ENCODE peak calls at places on chromosomes 4 and X, in ten cellular contexts. N is fibroblast of lung, W is H7, Z is stomach, Q is hepatocyte, B is Peyer's patch, D is MM.1S, U is HCT116, S is endothelial cell of umbilical vein, P is GM23248. G is an unnamed sample. For H3K27me3, the result is how much of the 10 kb centered on the place peaks cover.

GRCh38 chr4:187183351-187183750 is 459.7 kb upstream of the FAT1 start:
- DNase-seq in D (no peak), N (no peak), Q (no peak), S (no peak), B (no peak), U (no peak), Z (no peak), P (no peak), W (no peak), G (no peak)

GRCh38 chr4:97828646-97829045 is 314.6 kb downstream of the STPG2 start:
- DNase-seq in W (no peak), Q (no peak), S (no peak), N (no peak), Z (no peak), P (no peak), B (no peak), U (no peak), D (no peak), G (no peak)

GRCh38 chr4:15963568-15963967 is 593 bp upstream of the FGFBP2 start:
- DNase-seq in S (no peak), U (no peak), P (no peak), B (peak), D (no peak), N (no peak), Q (no peak), Z (no peak), W (peak), G (no peak)

GRCh38 chr4:143016171-143016570 is 168.5 kb upstream of the USP38 start:
- DNase-seq in W (no peak), U (no peak), Z (no peak), N (peak), B (no peak), D (no peak), P (no peak), S (no peak), Q (no peak), G (no peak)

GRCh38 chr4:147368948-147369347 is 111.9 kb upstream of the EDNRA start:
- DNase-seq in U (no peak), D (no peak), P (peak), Q (no peak), Z (no peak), W (no peak), B (no peak), S (no peak), N (no peak), G (no peak)

GRCh38 chrX:39439910-39440733 is 638.9 kb downstream of the MID1IP1 start:
- DNase-seq in B (peak), Q (no peak), U (no peak), W (no peak), Z (no peak), N (no peak), S (no peak), P (no peak), D (peak), G (no peak)

GRCh38 chrX:71909956-71910355 is 689 bp upstream of the NHSL2 start:
- DNase-seq in N (no peak), P (peak), S (no peak), B (no peak), W (peak), Z (no peak), U (no peak), D (no peak), Q (peak), G (no peak)

GRCh38 chr4:145937021-145937861 is 1.4 kb downstream of the ZNF827 start:
- DNase-seq in N (peak), U (no peak), D (peak), B (peak), P (peak), S (peak), Z (peak), W (peak), Q (peak), G (peak)

GRCh38 chr4:139975830-139976272 is 178.1 kb downstream of the MAML3 start:
- DNase-seq in Q (no peak), D (no peak), P (peak), S (peak), N (peak), B (no peak), W (no peak), U (no peak), Z (no peak), G (no peak)

GRCh38 chr4:77593101-77593500 is 12.5 kb upstream of the CXCL13 start:
- DNase-seq in P (no peak), D (no peak), U (no peak), Q (no peak), S (no peak), Z (no peak), N (peak), W (no peak), B (no peak), G (no peak)

GRCh38 chrX:42491145-42491907 is 286.6 kb downstream of the PPP1R2C start:
- DNase-seq in P (no peak), S (no peak), Q (no peak), D (no peak), U (no peak), Z (no peak), B (no peak), W (no peak), N (no peak), G (no peak)

GRCh38 chr4:74840931-74841330 is 46.6 kb upstream of the BTC start:
- DNase-seq in S (no peak), N (peak), P (no peak), Q (no peak), W (no peak), D (no peak), U (no peak), B (no peak), Z (no peak), G (no peak)

GRCh38 chr4:145531193-145531592 is 49.5 kb downstream of the SMAD1 start:
- DNase-seq in N (no peak), P (no peak), D (no peak), Z (no peak), Q (no peak), U (no peak), S (no peak), W (no peak), B (no peak), G (no peak)

GRCh38 chr4:102180080-102180479 is 165.2 kb downstream of the SLC39A8 start:
- DNase-seq in W (no peak), P (no peak), B (no peak), S (peak), U (no peak), N (no peak), D (no peak), Q (no peak), Z (no peak), G (no peak)

GRCh38 chr4:51931461-51931860 is 88.5 kb downstream of the DCUN1D4 start:
- DNase-seq in S (no peak), N (no peak), U (no peak), Z (no peak), W (no peak), D (no peak), B (no peak), Q (no peak), P (no peak), G (no peak)

GRCh38 chr4:1795304-1796195 is 2.5 kb downstream of the FGFR3 start:
- DNase-seq in W (peak), S (no peak), D (no peak), N (no peak), Z (peak), U (no peak), P (no peak), Q (peak), B (no peak), G (peak)

GRCh38 chr4:122733805-122734155 is 1.3 kb downstream of the BBS12 start:
- DNase-seq in D (no peak), Q (no peak), N (no peak), Z (no peak), S (no peak), P (no peak), W (no peak), U (no peak), B (no peak), G (no peak)

GRCh38 chr4:177155454-177155853 is 154.2 kb upstream of the NEIL3 start:
- DNase-seq in P (no peak), S (no peak), N (no peak), D (no peak), B (no peak), U (no peak), W (peak), Z (no peak), Q (no peak), G (no peak)

GRCh38 chrX:68699960-68700746 is 52.7 kb downstream of the STARD8 start:
- DNase-seq in B (no peak), U (no peak), N (no peak), S (peak), Q (no peak), D (no peak), W (no peak), Z (no peak), P (peak), G (peak)

GRCh38 chr4:14841801-14842748 is 160.2 kb upstream of the CPEB2 start:
- DNase-seq in Z (peak), U (no peak), Q (no peak), N (no peak), D (no peak), P (peak), S (no peak), W (no peak), B (no peak), G (no peak)

GRCh38 chr4:174193438-174194015 is 89.9 kb downstream of the FBXO8 start:
- DNase-seq in U (no peak), D (no peak), Z (no peak), P (peak), W (no peak), S (no peak), Q (peak), N (no peak), B (no peak), G (no peak)

GRCh38 chr4:57193996-57194675 is 84.0 kb upstream of the IGFBP7 start:
- DNase-seq in U (no peak), Q (no peak), N (no peak), P (peak), D (no peak), Z (no peak), W (peak), B (no peak), S (no peak), G (no peak)

GRCh38 chr4:168924648-168925047 is 85.4 kb downstream of the CBR4 start:
- DNase-seq in P (no peak), Z (no peak), W (no peak), Q (no peak), N (no peak), U (no peak), B (no peak), D (no peak), S (no peak), G (no peak)

GRCh38 chrX:68180501-68181061 is 252.7 kb downstream of the OPHN1 start:
- DNase-seq in D (no peak), U (no peak), Z (no peak), P (no peak), S (peak), B (no peak), N (no peak), W (no peak), Q (no peak), G (no peak)

GRCh38 chrX:69565247-69565815 is 50.6 kb upstream of the EDA start:
- DNase-seq in P (no peak), B (no peak), D (no peak), S (no peak), U (no peak), Z (no peak), N (no peak), Q (no peak), W (no peak), G (no peak)

GRCh38 chr4:175330236-175330635 is 412.1 kb downstream of the ADAM29 start:
- DNase-seq in N (peak), S (no peak), U (no peak), B (no peak), Z (no peak), P (peak), W (no peak), D (no peak), Q (no peak), G (no peak)

GRCh38 chrX:39705299-39705698 is 392.5 kb downstream of the BCOR start:
- DNase-seq in B (no peak), P (peak), W (peak), D (no peak), Z (peak), S (peak), N (peak), U (peak), Q (peak), G (peak)

GRCh38 chrX:3286196-3286920 is 60.1 kb downstream of the MXRA5 start:
- DNase-seq in W (no peak), B (no peak), S (peak), D (no peak), Z (no peak), U (peak), N (peak), P (peak), Q (peak), G (no peak)

GRCh38 chrX:38664285-38664684 is 102.9 kb downstream of the TSPAN7 start:
- DNase-seq in P (peak), N (peak), D (peak), W (peak), S (peak), B (no peak), Z (no peak), Q (peak), U (peak), G (no peak)

GRCh38 chrX:38965883-38966282 is 164.6 kb downstream of the MID1IP1 start:
- DNase-seq in Q (no peak), N (no peak), W (no peak), Z (no peak), B (no peak), D (no peak), P (no peak), S (no peak), U (no peak), G (no peak)

GRCh38 chrX:14409341-14409740 is 120.0 kb upstream of the GLRA2 start:
- DNase-seq in P (peak), W (no peak), Q (peak), D (no peak), B (no peak), N (peak), Z (no peak), S (no peak), U (no peak), G (no peak)

GRCh38 chr4:177879851-177880250 is 437.6 kb upstream of the AGA start:
- DNase-seq in B (no peak), Z (no peak), U (peak), S (no peak), N (no peak), D (no peak), P (no peak), W (peak), Q (no peak), G (no peak)

GRCh38 chr4:147381749-147382148 is 99.1 kb upstream of the EDNRA start:
- DNase-seq in U (no peak), S (no peak), Z (no peak), N (no peak), B (no peak), Q (no peak), P (no peak), W (no peak), D (no peak), G (no peak)

GRCh38 chrX:38500886-38501285 is 60.5 kb upstream of the TSPAN7 start:
- DNase-seq in U (no peak), Q (no peak), S (no peak), W (no peak), P (peak), D (no peak), B (no peak), N (no peak), Z (no peak), G (no peak)

GRCh38 chr4:67885727-67886126 is 1.9 kb upstream of the TMPRSS11D start:
- DNase-seq in U (peak), B (no peak), P (peak), Z (no peak), S (peak), W (no peak), D (no peak), N (peak), Q (peak), G (no peak)

GRCh38 chr4:97395980-97396562 is 747.2 kb downstream of the STPG2 start:
- DNase-seq in N (no peak), D (no peak), U (no peak), Z (no peak), Q (no peak), W (no peak), B (no peak), S (no peak), P (no peak), G (no peak)

GRCh38 chr4:76733380-76733779 is 164.6 kb downstream of the SOWAHB start:
- DNase-seq in U (no peak), Z (peak), P (no peak), B (no peak), W (peak), N (no peak), D (peak), S (no peak), Q (no peak), G (peak)

GRCh38 chr4:21380861-21381260 is 567.7 kb downstream of the KCNIP4 start:
- DNase-seq in N (no peak), U (no peak), W (no peak), S (no peak), P (no peak), Z (no peak), Q (no peak), D (no peak), B (no peak), G (no peak)

GRCh38 chrX:13288671-13289070 is 31.2 kb downstream of the ATXN3L start:
- DNase-seq in P (no peak), Z (no peak), Q (no peak), W (no peak), D (no peak), S (no peak), B (no peak), N (no peak), U (no peak), G (no peak)
- H3K4me3 ChIP-seq in P (no peak), Z (no peak), Q (no peak), W (no peak), D (no peak), S (no peak), B (no peak), N (no peak), U (no peak), G (no peak)

GRCh38 chr4:8007581-8007980 is 67.9 kb upstream of the AFAP1 start:
- DNase-seq in P (no peak), Z (no peak), S (no peak), Q (no peak), B (no peak), D (no peak), N (no peak), U (no peak), W (no peak), G (no peak)

GRCh38 chr4:8009710-8010534 is 70.3 kb upstream of the AFAP1 start:
- DNase-seq in B (no peak), W (no peak), U (no peak), Z (no peak), P (no peak), S (no peak), D (no peak), N (no peak), Q (no peak), G (no peak)

GRCh38 chr4:8008391-8008790 is 68.7 kb upstream of the AFAP1 start:
- DNase-seq in W (no peak), D (no peak), N (no peak), B (no peak), S (no peak), U (no peak), P (no peak), Q (no peak), Z (no peak), G (no peak)

GRCh38 chr4:8010618-8011017 is 71.0 kb upstream of the AFAP1 start:
- DNase-seq in B (no peak), Z (peak), S (no peak), D (no peak), W (no peak), Q (peak), P (no peak), N (peak), U (no peak), G (no peak)

DNA sequence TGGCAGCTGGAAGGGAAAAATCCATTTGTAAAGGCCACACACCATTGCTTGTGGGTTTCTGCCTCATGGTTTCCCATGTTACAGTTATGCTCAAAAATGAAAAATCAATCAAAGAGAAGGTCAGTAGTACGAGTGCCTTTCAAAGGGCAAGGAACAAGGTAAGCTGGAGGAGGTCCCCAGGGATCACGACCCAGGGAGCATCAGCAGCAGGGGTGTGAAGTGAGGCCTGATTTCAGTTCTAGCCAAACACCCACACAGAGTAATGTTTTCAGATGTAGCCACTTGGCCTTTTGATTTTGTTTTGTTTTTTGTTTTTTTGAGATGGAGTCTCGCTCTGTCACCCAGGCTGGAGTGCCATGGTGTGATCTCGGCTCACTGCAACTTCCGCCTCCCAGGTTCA is 69.4 kb upstream of the AFAP1 start:
- DNase-seq in S (no peak), D (no peak), P (no peak), Z (no peak), W (no peak), U (no peak), Q (no peak), B (no peak), N (no peak), G (no peak)
- H3K27me3 ChIP-seq in S (under half), D (half or more), P (half or more), Z (under half), W (under half), U (under half), Q (under half), B (under half), N (under half), G (under half)

DNA sequence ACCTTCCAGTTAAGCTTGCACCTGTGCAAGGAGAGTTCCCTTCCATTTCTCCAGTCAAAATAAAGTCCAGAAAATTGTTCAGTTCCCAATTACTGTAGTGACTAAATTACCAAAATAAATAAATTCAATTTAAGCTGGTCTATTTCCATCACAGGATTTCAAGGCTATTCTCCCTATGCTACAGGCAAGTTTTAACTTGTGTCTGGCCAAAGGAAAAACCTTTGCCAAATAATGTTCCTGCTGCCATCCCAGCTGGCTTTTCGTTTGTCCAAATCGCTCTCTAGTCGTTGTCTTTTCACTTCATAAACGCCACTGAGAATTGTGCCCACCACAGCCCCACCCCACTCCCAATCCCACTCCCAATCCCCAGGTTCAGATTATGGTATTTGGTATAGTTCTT is 2.4 kb downstream of the KCTD8 start:
- DNase-seq in S (no peak), Z (no peak), Q (no peak), N (peak), D (no peak), U (no peak), P (no peak), B (no peak), W (no peak), G (no peak)
- H3K4me3 ChIP-seq in S (no peak), Z (peak), Q (no peak), N (no peak), D (no peak), U (no peak), P (no peak), B (no peak), W (peak), G (no peak)

GRCh38 chr4:793109-793861 is 32.6 kb downstream of the CPLX1 start:
- DNase-seq in B (no peak), W (peak), P (peak), D (no peak), N (no peak), U (no peak), S (no peak), Q (no peak), Z (no peak), G (no peak)
- H3K27me3 ChIP-seq in B (under half), W (under half), P (half or more), D (under half), N (under half), U (under half), S (under half), Q (under half), Z (half or more), G (under half)

DNA sequence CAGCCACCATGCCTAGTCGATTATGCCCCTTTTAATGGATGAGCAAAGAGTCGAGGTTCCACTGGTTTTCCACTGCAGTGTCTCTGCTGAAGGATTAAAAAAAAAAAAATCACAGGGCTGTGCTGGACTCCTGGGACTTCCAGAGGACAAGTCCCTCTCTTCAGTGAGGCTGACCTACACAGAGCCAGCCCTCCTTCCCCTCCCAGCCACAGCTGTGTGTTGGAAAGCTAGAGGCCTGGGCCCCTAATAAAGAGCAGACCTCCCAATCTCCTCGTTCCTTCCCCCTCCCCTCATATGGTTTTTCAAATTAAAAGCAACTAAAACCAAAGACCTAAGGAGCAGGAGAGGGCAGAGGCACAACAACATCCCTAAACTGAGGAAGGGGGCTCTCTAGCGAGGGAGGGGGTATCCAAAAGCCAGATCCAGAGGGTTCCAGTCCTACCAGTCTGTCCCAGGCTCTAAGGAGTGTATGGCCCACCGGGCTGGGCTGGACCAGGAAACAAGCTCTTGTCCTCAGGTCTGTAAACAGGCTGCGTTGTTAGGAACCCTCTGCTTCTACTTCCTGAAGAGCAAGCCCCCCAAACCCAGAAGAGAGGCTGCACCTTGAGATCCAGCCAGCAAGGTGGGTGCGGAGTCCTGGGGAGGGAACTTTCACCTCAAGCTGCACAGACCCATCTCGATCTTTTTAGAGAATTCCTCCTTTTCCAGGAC is 4.0 kb upstream of the PDGFRA start:
- DNase-seq in S (no peak), Z (no peak), Q (no peak), W (peak), P (no peak), N (no peak), D (no peak), U (no peak), B (no peak), G (no peak)
- H3K4me3 ChIP-seq in S (no peak), Z (peak), Q (no peak), W (peak), P (peak), N (peak), D (no peak), U (no peak), B (peak), G (no peak)

GRCh38 chr4:4851906-4852305 is 7.6 kb upstream of the MSX1 start:
- DNase-seq in Q (no peak), Z (no peak), S (no peak), N (no peak), P (no peak), W (no peak), D (no peak), U (no peak), B (no peak), G (no peak)
- H3K27me3 ChIP-seq in Q (under half), Z (half or more), S (half or more), N (under half), P (under half), W (half or more), D (under half), U (under half), B (under half), G (under half)

G was measured in right lobe of liver.